ENCODE peak calls at places on chromosomes 6 and 20, in eight cellular contexts. A, S, W, F, B, X, E and V are unnamed samples.

GRCh38 chr6:18431581-18431980 is 44.4 kb downstream of the RNF144B start:
- DNase-seq in A (no peak), W (no peak), S (no peak), F (no peak), X (no peak), B (no peak), E (no peak), V (no peak)

GRCh38 chr6:39128832-39129231 is 13.8 kb upstream of the SAYSD1 start:
- DNase-seq in A (no peak), B (no peak), W (no peak), E (no peak), F (no peak), X (no peak), S (no peak), V (no peak)

GRCh38 chr20:21272279-21272678 is 30.9 kb upstream of the XRN2 start:
- DNase-seq in X (no peak), E (no peak), S (no peak), A (peak), B (no peak), W (no peak), F (peak), V (no peak)

GRCh38 chr6:167252271-167252670 is 38.8 kb upstream of the UNC93A start:
- DNase-seq in B (no peak), E (no peak), F (no peak), X (no peak), W (no peak), A (no peak), S (no peak), V (no peak)

GRCh38 chr6:123925360-123925759 is 121.7 kb downstream of the NKAIN2 start:
- DNase-seq in S (no peak), W (no peak), B (no peak), X (no peak), E (no peak), F (no peak), A (peak), V (no peak)

GRCh38 chr6:15147827-15148226 is 98.0 kb upstream of the JARID2 start:
- DNase-seq in F (no peak), A (no peak), S (no peak), E (no peak), B (no peak), X (no peak), W (no peak), V (no peak)

GRCh38 chr20:44732327-44732726 is 13.3 kb upstream of the KCNK15 start:
- DNase-seq in X (no peak), B (no peak), E (no peak), A (no peak), F (no peak), W (no peak), S (no peak), V (no peak)

GRCh38 chr20:46348972-46349741 is 40.9 kb upstream of the CDH22 start:
- DNase-seq in S (peak), E (no peak), A (peak), F (peak), B (no peak), X (no peak), W (peak), V (no peak)

GRCh38 chr6:150588862-150589499 is 10.7 kb upstream of the PLEKHG1 start:
- DNase-seq in X (no peak), F (no peak), A (no peak), S (no peak), W (no peak), B (no peak), E (no peak), V (no peak)

GRCh38 chr6:4603291-4603690 is 172.9 kb upstream of the CDYL start:
- DNase-seq in B (no peak), X (no peak), A (peak), F (peak), W (no peak), E (peak), S (no peak), V (no peak)

GRCh38 chr6:41546475-41546865 is 289 bp downstream of the FOXP4 start:
- DNase-seq in A (no peak), S (peak), F (no peak), E (no peak), W (no peak), X (no peak), B (no peak), V (no peak)

GRCh38 chr20:1010659-1011058 is 8.5 kb upstream of the RSPO4 start:
- DNase-seq in E (no peak), F (no peak), A (no peak), B (no peak), X (no peak), W (no peak), S (no peak), V (no peak)

GRCh38 chr6:14640631-14641030 is 523.1 kb downstream of the CD83 start:
- DNase-seq in W (no peak), B (no peak), F (no peak), S (no peak), A (no peak), X (no peak), E (no peak), V (no peak)

GRCh38 chr20:54201268-54201846 is 6.5 kb upstream of the PFDN4 start:
- DNase-seq in B (no peak), F (no peak), S (no peak), W (no peak), A (no peak), E (no peak), X (no peak), V (no peak)

GRCh38 chr6:170050591-170051041 is 240.3 kb downstream of the DLL1 start:
- DNase-seq in X (no peak), F (no peak), A (no peak), W (no peak), S (no peak), E (peak), B (no peak), V (peak)

GRCh38 chr6:32973934-32974333 is 5.5 kb downstream of the BRD2 start:
- DNase-seq in E (no peak), S (no peak), F (peak), A (peak), X (no peak), B (no peak), W (no peak), V (no peak)

GRCh38 chr6:121305957-121306607 is 28.2 kb downstream of the TBC1D32 start:
- DNase-seq in X (no peak), S (no peak), A (peak), F (peak), W (no peak), E (no peak), B (no peak), V (no peak)

GRCh38 chr6:11011787-11012234 is 32.3 kb downstream of the ELOVL2 start:
- DNase-seq in S (no peak), E (no peak), X (no peak), B (peak), W (no peak), A (peak), F (no peak), V (no peak)

GRCh38 chr20:59580208-59580980 is 23.9 kb upstream of the PHACTR3 start:
- DNase-seq in S (no peak), W (no peak), X (no peak), A (no peak), E (no peak), F (no peak), B (no peak), V (no peak)

GRCh38 chr20:51700809-51701285 is 67.3 kb downstream of the ATP9A start:
- DNase-seq in A (peak), B (peak), F (peak), E (no peak), X (no peak), S (no peak), W (peak), V (no peak)

GRCh38 chr6:125022391-125022989 is 60.3 kb downstream of the RNF217 start:
- DNase-seq in A (no peak), X (no peak), S (no peak), W (no peak), E (no peak), B (no peak), F (no peak), V (no peak)

GRCh38 chr6:116924245-116924644 is 47.2 kb downstream of the RFX6 start:
- DNase-seq in S (no peak), F (no peak), A (no peak), B (no peak), X (no peak), W (no peak), E (no peak), V (no peak)

GRCh38 chr6:122289721-122290501 is 109.5 kb upstream of the HSF2 start:
- DNase-seq in F (peak), A (no peak), X (no peak), B (no peak), S (no peak), E (no peak), W (no peak), V (no peak)

GRCh38 chr20:3068075-3068474 is 3.3 kb upstream of the OXT start:
- DNase-seq in B (no peak), S (no peak), E (no peak), W (no peak), A (no peak), F (no peak), X (no peak), V (no peak)

GRCh38 chr6:35248300-35248699 is 11.2 kb upstream of the ZNF76 start:
- DNase-seq in A (no peak), X (no peak), S (no peak), B (no peak), E (no peak), W (no peak), F (no peak), V (no peak)

GRCh38 chr20:4918473-4918872 is 82.8 kb downstream of the SLC23A2 start:
- DNase-seq in W (no peak), F (no peak), B (no peak), A (no peak), E (no peak), X (no peak), S (no peak), V (no peak)

GRCh38 chr20:57655812-57656161 is 35.6 kb upstream of the ZBP1 start:
- DNase-seq in S (no peak), E (no peak), B (no peak), F (no peak), X (no peak), A (no peak), W (no peak), V (no peak)